ENCODE peak calls at places on chromosomes 13 and 19, in seven cellular contexts. Y is K562, O is breast epithelium, H is esophagus muscularis mucosa, E is GM12891, J is stomach, X is HepG2. P is an unnamed sample.

GRCh38 chr19:19490247-19490968 is 24.9 kb downstream of the TSSK6 start:
- DNase-seq in Y (peak; percentile 84), O (peak; percentile 70), H (peak; percentile 94), E (peak; percentile 74), J (peak; percentile 79), X (peak; percentile 75), P (peak; percentile 78)

GRCh38 chr19:13007292-13008045 is 12.2 kb downstream of the NFIX start:
- DNase-seq in Y (no peak), O (peak; percentile 88), H (peak; percentile 96), E (no peak), J (peak; percentile 91), X (no peak), P (no peak)

GRCh38 chr19:38701455-38702063 is 42.7 kb downstream of the CAPN12 start:
- DNase-seq in Y (no peak), O (no peak), H (no peak), E (no peak), J (no peak), X (peak; percentile 93), P (no peak)

GRCh38 chr19:18763674-18764590 is 27.2 kb downstream of the COMP start:
- DNase-seq in Y (peak; percentile 71), O (peak; percentile 88), H (no peak), E (no peak), J (no peak), X (no peak), P (no peak)

GRCh38 chr19:43465468-43466120 is at the start of gene LYPD3:
- DNase-seq in Y (no peak), O (peak; percentile 89), H (no peak), E (no peak), J (peak; percentile 49), X (no peak), P (no peak)

GRCh38 chr13:58858870-58859371 is 1227.4 kb downstream of the PCDH17 start:
- DNase-seq in Y (no peak), O (no peak), H (no peak), E (no peak), J (no peak), X (no peak), P (no peak)

GRCh38 chr19:33296473-33297060 is 5.8 kb downstream of the CEBPA start:
- DNase-seq in Y (no peak), O (no peak), H (no peak), E (no peak), J (no peak), X (no peak), P (no peak)

GRCh38 chr19:41528106-41528505 is 47.9 kb upstream of the CEACAM21 start:
- DNase-seq in Y (no peak), O (no peak), H (no peak), E (no peak), J (no peak), X (no peak), P (no peak)

GRCh38 chr13:105334211-105334610 is 1201.3 kb downstream of the EFNB2 start:
- DNase-seq in Y (no peak), O (no peak), H (no peak), E (no peak), J (no peak), X (no peak), P (no peak)

GRCh38 chr13:46386996-46387851 is at the start of gene RUBCNL:
- DNase-seq in Y (no peak), O (no peak), H (no peak), E (peak; percentile 43), J (no peak), X (no peak), P (peak; percentile 60)

GRCh38 chr19:24033962-24034342 is 53.0 kb upstream of the ZNF254 start:
- DNase-seq in Y (peak; percentile 36), O (peak; percentile 35), H (peak; percentile 92), E (no peak), J (peak; percentile 60), X (peak; percentile 41), P (peak; percentile 13)

GRCh38 chr13:46761174-46761573 is 35.8 kb downstream of the ESD start:
- DNase-seq in Y (no peak), O (no peak), H (no peak), E (no peak), J (no peak), X (no peak), P (no peak)

GRCh38 chr13:46948338-46948737 is 51.5 kb upstream of the HTR2A start:
- DNase-seq in Y (no peak), O (no peak), H (no peak), E (no peak), J (no peak), X (no peak), P (no peak)

GRCh38 chr13:100636441-100636840 is 38.2 kb downstream of the TMTC4 start:
- DNase-seq in Y (no peak), O (no peak), H (no peak), E (no peak), J (no peak), X (no peak), P (no peak)
- TF ChIP-seq POLR2AphosphoS5 in Y (no peak), O (no peak), H (no peak), E (no peak), J (no peak), X (no peak), P (no peak)

DNA sequence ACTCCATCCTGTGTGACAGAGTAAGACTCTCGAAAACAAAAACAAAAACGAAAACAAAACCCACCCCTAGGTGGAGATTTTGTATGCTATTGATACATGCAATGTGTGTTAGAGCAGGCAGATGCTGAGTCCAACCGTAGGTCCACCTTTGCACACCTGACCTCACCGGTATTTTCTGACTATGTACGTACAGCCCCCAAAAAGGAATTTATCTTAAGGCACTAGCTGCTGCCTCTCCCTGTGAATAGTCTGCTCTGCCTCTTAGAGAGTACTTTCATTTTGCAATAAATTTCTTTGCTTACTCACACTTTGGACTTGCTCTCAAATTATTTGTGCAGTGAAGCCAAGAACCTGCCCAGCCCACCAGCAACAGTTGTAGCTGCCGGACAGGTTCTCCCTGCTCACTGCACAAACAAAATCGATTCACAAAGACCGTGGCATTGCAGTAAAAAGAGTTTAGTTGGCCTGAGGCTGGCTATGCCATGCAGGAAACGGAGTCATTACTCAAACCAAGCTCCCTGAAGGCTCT is 8.2 kb upstream of the ZNF77 start:
- DNase-seq in Y (no peak), O (peak; percentile 83), H (no peak), E (no peak), J (peak; percentile 85), X (peak; percentile 37), P (no peak)
- TF ChIP-seq POLR2A in Y (no peak), O (no peak), H (no peak), E (no peak), J (no peak), X (no peak), P (no peak)

GRCh38 chr19:15669440-15669839 is 3.4 kb upstream of the CYP4F12 start:
- DNase-seq in Y (no peak), O (no peak), H (no peak), E (no peak), J (no peak), X (no peak), P (no peak)
- TF ChIP-seq POLR2AphosphoS5 in Y (no peak), O (no peak), H (no peak), E (no peak), J (no peak), X (no peak), P (no peak)

GRCh38 chr13:23375007-23375971 is 58.2 kb downstream of the SACS start:
- DNase-seq in Y (peak; percentile 89), O (peak; percentile 93), H (peak; percentile 99), E (peak; percentile 85), J (peak; percentile 96), X (peak; percentile 78), P (peak; percentile 83)
- TF ChIP-seq POLR2A in Y (no peak), O (no peak), H (no peak), E (peak; percentile 56), J (no peak), X (peak; percentile 55), P (peak; percentile 81)

DNA sequence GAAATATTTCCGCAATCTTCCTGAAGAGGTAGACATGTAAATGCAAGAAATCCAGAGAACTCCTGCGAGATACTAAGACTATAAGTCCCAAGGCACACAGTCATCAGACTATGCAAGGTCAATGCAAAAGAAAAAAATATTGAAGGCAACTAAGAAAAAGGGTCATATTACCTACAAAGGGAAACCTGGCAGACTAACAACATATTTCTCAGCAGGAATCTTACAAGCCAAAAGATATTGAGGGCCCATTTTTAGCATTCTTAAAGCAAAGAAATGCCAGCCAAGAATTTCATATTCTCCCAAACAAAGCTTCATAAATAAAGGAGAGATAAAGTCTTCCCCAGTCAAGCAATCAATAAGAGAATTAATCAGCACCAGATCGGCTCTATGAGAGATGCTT is 298.5 kb upstream of the ATXN8OS start:
- DNase-seq in Y (no peak), O (no peak), H (no peak), E (no peak), J (no peak), X (no peak), P (no peak)
- TF ChIP-seq POLR2AphosphoS5 in Y (no peak), O (no peak), H (no peak), E (no peak), J (no peak), X (no peak), P (no peak)

GRCh38 chr13:112893570-112894422 is 75.2 kb upstream of the MCF2L start:
- DNase-seq in Y (peak; percentile 52), O (no peak), H (no peak), E (peak; percentile 75), J (peak; percentile 69), X (peak; percentile 76), P (peak; percentile 66)
- TF ChIP-seq POLR2A in Y (no peak), O (no peak), H (no peak), E (no peak), J (no peak), X (peak; percentile 40), P (no peak)

DNA sequence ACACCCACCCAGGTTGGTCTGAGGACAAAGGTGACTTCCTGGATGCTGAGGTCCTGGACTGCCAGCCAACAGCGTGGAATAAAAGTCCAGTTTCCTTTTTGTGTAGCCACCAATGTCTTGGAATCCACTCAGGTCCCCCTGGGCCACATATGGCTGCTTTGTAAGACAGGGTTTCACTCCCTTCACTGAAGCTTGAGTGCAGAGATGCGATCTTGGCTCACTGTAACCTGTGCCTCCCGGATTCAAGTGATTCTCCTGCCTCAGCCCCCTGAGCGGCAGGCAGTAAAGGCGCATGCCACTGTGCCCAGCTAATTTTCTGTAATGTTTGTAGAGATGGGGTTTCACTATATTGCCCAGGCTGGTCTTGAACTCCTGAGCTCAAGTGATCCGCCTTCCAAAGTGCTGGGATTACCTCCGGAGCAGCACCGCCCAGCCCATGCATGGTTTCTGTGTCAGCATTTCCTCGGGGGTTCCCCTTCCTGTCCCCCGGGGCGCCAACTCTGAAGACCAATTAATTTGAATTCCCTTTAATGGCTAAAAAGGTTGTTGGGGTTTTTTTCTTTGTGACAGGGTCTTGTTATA is 17.5 kb downstream of the KANK2 start:
- DNase-seq in Y (no peak), O (no peak), H (no peak), E (no peak), J (no peak), X (no peak), P (peak; percentile 57)
- TF ChIP-seq POLR2AphosphoS5 in Y (no peak), O (no peak), H (no peak), E (peak; percentile 49), J (no peak), X (no peak), P (no peak)